ENCODE peak calls at places on chromosomes 1 and 21, in eight cellular contexts. One of them, this sample, is unnamed.

GRCh38 chr1:6137758-6138157 is 42.4 kb downstream of the CHD5 start:
- DNase-seq in mucosa of descending colon: peak; percentile 15
- DNase-seq in tibial nerve: no peak
- DNase-seq in suprapubic skin: no peak
- DNase-seq in sigmoid colon: peak; percentile 42
- DNase-seq in PC-9: no peak
- DNase-seq in heart left ventricle: no peak
- DNase-seq in prostate gland: no peak
- DNase-seq in this sample: no peak

GRCh38 chr1:179126338-179127060 is 44.6 kb downstream of the TOR3A start:
- DNase-seq in mucosa of descending colon: no peak
- DNase-seq in tibial nerve: no peak
- DNase-seq in suprapubic skin: no peak
- DNase-seq in sigmoid colon: no peak
- DNase-seq in PC-9: no peak
- DNase-seq in heart left ventricle: peak; percentile 42
- DNase-seq in prostate gland: no peak
- DNase-seq in this sample: no peak

GRCh38 chr1:203045821-203046594 is 19.7 kb downstream of the PPFIA4 start:
- DNase-seq in mucosa of descending colon: no peak
- DNase-seq in tibial nerve: no peak
- DNase-seq in suprapubic skin: no peak
- DNase-seq in sigmoid colon: no peak
- DNase-seq in PC-9: no peak
- DNase-seq in heart left ventricle: no peak
- DNase-seq in prostate gland: no peak
- DNase-seq in this sample: peak; percentile 51

GRCh38 chr1:202165267-202165941 is 5.0 kb upstream of the PTPN7 start:
- DNase-seq in mucosa of descending colon: no peak
- DNase-seq in tibial nerve: no peak
- DNase-seq in suprapubic skin: no peak
- DNase-seq in sigmoid colon: no peak
- DNase-seq in PC-9: no peak
- DNase-seq in heart left ventricle: no peak
- DNase-seq in prostate gland: no peak
- DNase-seq in this sample: no peak

GRCh38 chr1:182718311-182718710 is 33.9 kb upstream of the RGS8 start:
- DNase-seq in mucosa of descending colon: no peak
- DNase-seq in tibial nerve: no peak
- DNase-seq in suprapubic skin: no peak
- DNase-seq in sigmoid colon: no peak
- DNase-seq in PC-9: no peak
- DNase-seq in heart left ventricle: no peak
- DNase-seq in prostate gland: no peak
- DNase-seq in this sample: no peak

GRCh38 chr1:63848764-63849548 is 75.1 kb downstream of the ROR1 start:
- DNase-seq in mucosa of descending colon: no peak
- DNase-seq in tibial nerve: no peak
- DNase-seq in suprapubic skin: no peak
- DNase-seq in sigmoid colon: no peak
- DNase-seq in PC-9: no peak
- DNase-seq in heart left ventricle: no peak
- DNase-seq in prostate gland: no peak
- DNase-seq in this sample: no peak

GRCh38 chr1:89815040-89815439 is 5.8 kb upstream of the LRRC8D start:
- DNase-seq in mucosa of descending colon: no peak
- DNase-seq in tibial nerve: no peak
- DNase-seq in suprapubic skin: no peak
- DNase-seq in sigmoid colon: no peak
- DNase-seq in PC-9: no peak
- DNase-seq in heart left ventricle: no peak
- DNase-seq in prostate gland: no peak
- DNase-seq in this sample: no peak

GRCh38 chr1:221979461-221980032 is 237.7 kb upstream of the DUSP10 start:
- DNase-seq in mucosa of descending colon: no peak
- DNase-seq in tibial nerve: no peak
- DNase-seq in suprapubic skin: no peak
- DNase-seq in sigmoid colon: no peak
- DNase-seq in PC-9: no peak
- DNase-seq in heart left ventricle: no peak
- DNase-seq in prostate gland: no peak
- DNase-seq in this sample: no peak

GRCh38 chr1:25051504-25051903 is 121.4 kb upstream of the RUNX3 start:
- DNase-seq in mucosa of descending colon: peak; percentile 25
- DNase-seq in tibial nerve: no peak
- DNase-seq in suprapubic skin: no peak
- DNase-seq in sigmoid colon: no peak
- DNase-seq in PC-9: no peak
- DNase-seq in heart left ventricle: no peak
- DNase-seq in prostate gland: no peak
- DNase-seq in this sample: no peak

GRCh38 chr1:6634278-6635052 is 9.8 kb downstream of the THAP3 start:
- DNase-seq in mucosa of descending colon: peak; percentile 69
- DNase-seq in tibial nerve: peak; percentile 43
- DNase-seq in suprapubic skin: no peak
- DNase-seq in sigmoid colon: peak; percentile 79
- DNase-seq in PC-9: peak; percentile 50
- DNase-seq in heart left ventricle: peak; percentile 61
- DNase-seq in prostate gland: peak; percentile 59
- DNase-seq in this sample: peak; percentile 91

GRCh38 chr1:195530961-195531360 is 1077.3 kb downstream of the KCNT2 start:
- DNase-seq in mucosa of descending colon: no peak
- DNase-seq in tibial nerve: no peak
- DNase-seq in suprapubic skin: no peak
- DNase-seq in sigmoid colon: no peak
- DNase-seq in PC-9: no peak
- DNase-seq in heart left ventricle: no peak
- DNase-seq in prostate gland: no peak
- DNase-seq in this sample: no peak

GRCh38 chr1:1308756-1309524 is 543 bp downstream of the PUSL1 start:
- DNase-seq in mucosa of descending colon: peak; percentile 78
- DNase-seq in tibial nerve: no peak
- DNase-seq in suprapubic skin: no peak
- DNase-seq in sigmoid colon: peak; percentile 82
- DNase-seq in PC-9: peak; percentile 55
- DNase-seq in heart left ventricle: no peak
- DNase-seq in prostate gland: peak; percentile 35
- DNase-seq in this sample: no peak

GRCh38 chr1:202113690-202114300 is 8.9 kb upstream of the GPR37L1 start:
- DNase-seq in mucosa of descending colon: no peak
- DNase-seq in tibial nerve: no peak
- DNase-seq in suprapubic skin: no peak
- DNase-seq in sigmoid colon: no peak
- DNase-seq in PC-9: no peak
- DNase-seq in heart left ventricle: no peak
- DNase-seq in prostate gland: no peak
- DNase-seq in this sample: no peak

GRCh38 chr21:45460611-45461368 is 55.8 kb downstream of the COL18A1 start:
- DNase-seq in mucosa of descending colon: no peak
- DNase-seq in tibial nerve: no peak
- DNase-seq in suprapubic skin: no peak
- DNase-seq in sigmoid colon: no peak
- DNase-seq in PC-9: no peak
- DNase-seq in heart left ventricle: no peak
- DNase-seq in prostate gland: no peak
- DNase-seq in this sample: no peak

GRCh38 chr21:44927587-44928461 is 7.1 kb upstream of the ITGB2 start:
- DNase-seq in mucosa of descending colon: peak; percentile 91
- DNase-seq in tibial nerve: peak; percentile 49
- DNase-seq in suprapubic skin: no peak
- DNase-seq in sigmoid colon: no peak
- DNase-seq in PC-9: peak; percentile 92
- DNase-seq in heart left ventricle: peak; percentile 66
- DNase-seq in prostate gland: no peak
- DNase-seq in this sample: peak; percentile 71

GRCh38 chr1:64245495-64245894 is 42.1 kb downstream of the UBE2U start:
- DNase-seq in mucosa of descending colon: no peak
- DNase-seq in tibial nerve: no peak
- DNase-seq in suprapubic skin: no peak
- DNase-seq in sigmoid colon: no peak
- DNase-seq in PC-9: no peak
- DNase-seq in heart left ventricle: no peak
- DNase-seq in prostate gland: no peak
- DNase-seq in this sample: peak; percentile 56

GRCh38 chr1:160590488-160590887 is 11.2 kb upstream of the CD84 start:
- DNase-seq in mucosa of descending colon: no peak
- DNase-seq in tibial nerve: no peak
- DNase-seq in suprapubic skin: no peak
- DNase-seq in sigmoid colon: no peak
- DNase-seq in PC-9: no peak
- DNase-seq in heart left ventricle: no peak
- DNase-seq in prostate gland: no peak
- DNase-seq in this sample: no peak

GRCh38 chr1:172533511-172534116 is 664 bp downstream of the SUCO start:
- DNase-seq in mucosa of descending colon: peak; percentile 29
- DNase-seq in tibial nerve: peak; percentile 21
- DNase-seq in suprapubic skin: peak; percentile 82
- DNase-seq in sigmoid colon: peak; percentile 68
- DNase-seq in PC-9: no peak
- DNase-seq in heart left ventricle: peak; percentile 20
- DNase-seq in prostate gland: peak; percentile 44
- DNase-seq in this sample: no peak

GRCh38 chr1:38272515-38272914 is 225.9 kb upstream of the POU3F1 start:
- DNase-seq in mucosa of descending colon: no peak
- DNase-seq in tibial nerve: no peak
- DNase-seq in suprapubic skin: no peak
- DNase-seq in sigmoid colon: no peak
- DNase-seq in PC-9: no peak
- DNase-seq in heart left ventricle: no peak
- DNase-seq in prostate gland: no peak
- DNase-seq in this sample: no peak

GRCh38 chr1:82625562-82625961 is 824.8 kb downstream of the ADGRL2 start:
- DNase-seq in mucosa of descending colon: no peak
- DNase-seq in tibial nerve: no peak
- DNase-seq in suprapubic skin: no peak
- DNase-seq in sigmoid colon: no peak
- DNase-seq in PC-9: no peak
- DNase-seq in heart left ventricle: no peak
- DNase-seq in prostate gland: no peak
- DNase-seq in this sample: peak; percentile 3

GRCh38 chr1:24635195-24635843 is 7.8 kb upstream of the SRRM1 start:
- DNase-seq in mucosa of descending colon: no peak
- DNase-seq in tibial nerve: no peak
- DNase-seq in suprapubic skin: no peak
- DNase-seq in sigmoid colon: no peak
- DNase-seq in PC-9: no peak
- DNase-seq in heart left ventricle: no peak
- DNase-seq in prostate gland: peak; percentile 39
- DNase-seq in this sample: peak; percentile 75

GRCh38 chr1:13700521-13701273 is 709 bp downstream of the PRDM2 start:
- DNase-seq in mucosa of descending colon: peak; percentile 66
- DNase-seq in tibial nerve: peak; percentile 44
- DNase-seq in suprapubic skin: no peak
- DNase-seq in sigmoid colon: no peak
- DNase-seq in PC-9: no peak
- DNase-seq in heart left ventricle: peak; percentile 45
- DNase-seq in prostate gland: peak; percentile 24
- DNase-seq in this sample: no peak

GRCh38 chr21:30243691-30244090 is 27.8 kb upstream of the CLDN8 start:
- DNase-seq in mucosa of descending colon: no peak
- DNase-seq in tibial nerve: no peak
- DNase-seq in suprapubic skin: no peak
- DNase-seq in sigmoid colon: no peak
- DNase-seq in PC-9: no peak
- DNase-seq in heart left ventricle: no peak
- DNase-seq in prostate gland: no peak
- DNase-seq in this sample: no peak

GRCh38 chr1:205437570-205437969 is 15.7 kb upstream of the LEMD1 start:
- DNase-seq in mucosa of descending colon: no peak
- DNase-seq in tibial nerve: no peak
- DNase-seq in suprapubic skin: no peak
- DNase-seq in sigmoid colon: no peak
- DNase-seq in PC-9: no peak
- DNase-seq in heart left ventricle: no peak
- DNase-seq in prostate gland: no peak
- DNase-seq in this sample: no peak
- H3K4me1 ChIP-seq in mucosa of descending colon: peaks cover 32% of the 10 kb centered on the region
- H3K4me1 ChIP-seq in tibial nerve: no peaks in the 10 kb centered on the region
- H3K4me1 ChIP-seq in suprapubic skin: peaks cover 33% of the 10 kb centered on the region
- H3K4me1 ChIP-seq in sigmoid colon: peaks cover 12% of the 10 kb centered on the region
- H3K4me1 ChIP-seq in PC-9: peaks cover 26% of the 10 kb centered on the region
- H3K4me1 ChIP-seq in heart left ventricle: peaks cover 51% of the 10 kb centered on the region
- H3K4me1 ChIP-seq in prostate gland: no peaks in the 10 kb centered on the region
- H3K4me1 ChIP-seq in this sample: peaks cover 77% of the 10 kb centered on the region

DNA sequence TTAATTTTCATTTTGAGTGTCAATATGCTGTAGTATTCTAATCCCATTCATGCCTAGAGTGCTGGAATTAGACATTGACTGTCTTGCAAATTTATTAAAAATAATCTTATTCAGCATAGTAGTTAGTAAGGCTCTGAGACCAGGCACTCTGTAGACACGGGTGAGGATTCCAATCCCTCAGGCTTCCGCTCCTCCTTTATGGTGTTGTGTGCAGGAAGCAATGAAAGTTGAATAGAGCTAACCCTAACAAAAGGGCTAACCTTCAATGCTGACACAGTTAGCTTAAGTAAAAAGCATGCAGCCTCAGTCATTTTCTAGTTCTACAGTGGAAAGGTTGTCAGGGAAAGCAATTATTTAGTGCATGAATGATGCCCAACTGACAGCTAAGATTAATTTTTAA is 199.6 kb upstream of the SGIP1 start:
- DNase-seq in mucosa of descending colon: no peak
- DNase-seq in tibial nerve: no peak
- DNase-seq in suprapubic skin: no peak
- DNase-seq in sigmoid colon: no peak
- DNase-seq in PC-9: no peak
- DNase-seq in heart left ventricle: no peak
- DNase-seq in prostate gland: no peak
- DNase-seq in this sample: no peak
- H3K4me1 ChIP-seq in mucosa of descending colon: peaks cover 12% of the 10 kb centered on the region
- H3K4me1 ChIP-seq in tibial nerve: no peaks in the 10 kb centered on the region
- H3K4me1 ChIP-seq in suprapubic skin: peaks cover 55% of the 10 kb centered on the region
- H3K4me1 ChIP-seq in sigmoid colon: peaks cover 46% of the 10 kb centered on the region
- H3K4me1 ChIP-seq in PC-9: no peaks in the 10 kb centered on the region
- H3K4me1 ChIP-seq in heart left ventricle: peaks cover 76% of the 10 kb centered on the region
- H3K4me1 ChIP-seq in prostate gland: peaks cover 4% of the 10 kb centered on the region
- H3K4me1 ChIP-seq in this sample: peaks cover 19% of the 10 kb centered on the region

GRCh38 chr1:236060286-236060685 is 4.6 kb downstream of the NID1 start:
- DNase-seq in mucosa of descending colon: no peak
- DNase-seq in tibial nerve: no peak
- DNase-seq in suprapubic skin: no peak
- DNase-seq in sigmoid colon: no peak
- DNase-seq in PC-9: no peak
- DNase-seq in heart left ventricle: no peak
- DNase-seq in prostate gland: no peak
- DNase-seq in this sample: no peak
- H3K4me1 ChIP-seq in mucosa of descending colon: peaks cover 17% of the 10 kb centered on the region
- H3K4me1 ChIP-seq in tibial nerve: no peaks in the 10 kb centered on the region
- H3K4me1 ChIP-seq in suprapubic skin: peaks cover 38% of the 10 kb centered on the region
- H3K4me1 ChIP-seq in sigmoid colon: peaks cover 74% of the 10 kb centered on the region
- H3K4me1 ChIP-seq in PC-9: no peaks in the 10 kb centered on the region
- H3K4me1 ChIP-seq in heart left ventricle: peaks cover 47% of the 10 kb centered on the region
- H3K4me1 ChIP-seq in prostate gland: no peaks in the 10 kb centered on the region
- H3K4me1 ChIP-seq in this sample: peaks cover 15% of the 10 kb centered on the region

GRCh38 chr1:164748253-164748899 is 189.4 kb downstream of the PBX1 start:
- DNase-seq in mucosa of descending colon: no peak
- DNase-seq in tibial nerve: peak; percentile 64
- DNase-seq in suprapubic skin: no peak
- DNase-seq in sigmoid colon: peak; percentile 78
- DNase-seq in PC-9: peak; percentile 46
- DNase-seq in heart left ventricle: peak; percentile 48
- DNase-seq in prostate gland: no peak
- DNase-seq in this sample: peak; percentile 36
- H3K4me1 ChIP-seq in mucosa of descending colon: no peaks in the 10 kb centered on the region
- H3K4me1 ChIP-seq in tibial nerve: no peaks in the 10 kb centered on the region
- H3K4me1 ChIP-seq in suprapubic skin: peaks cover 26% of the 10 kb centered on the region
- H3K4me1 ChIP-seq in sigmoid colon: peaks cover 56% of the 10 kb centered on the region
- H3K4me1 ChIP-seq in PC-9: peaks cover 69% of the 10 kb centered on the region
- H3K4me1 ChIP-seq in heart left ventricle: peaks cover 30% of the 10 kb centered on the region
- H3K4me1 ChIP-seq in prostate gland: no peaks in the 10 kb centered on the region
- H3K4me1 ChIP-seq in this sample: peaks cover 18% of the 10 kb centered on the region